ENCODE peak calls at places on chromosomes 11 and 22, in five cellular contexts. One of them, this sample, is unnamed.
A peak's percentile ranks its signal among the peaks of the same experiment; 100 is the strongest.

GRCh38 chr11:112381578-112381977 is 120.9 kb upstream of the PLET1 start:
- DNase-seq in H9: no peak
- DNase-seq in mammary epithelial cell: no peak
- DNase-seq in neuronal stem cell: no peak
- DNase-seq in IMR-90: no peak
- DNase-seq in this sample: no peak

GRCh38 chr11:119157088-119157487 is 8.2 kb downstream of the ABCG4 start:
- DNase-seq in mammary epithelial cell: no peak
- DNase-seq in H9: no peak
- DNase-seq in IMR-90: no peak
- DNase-seq in neuronal stem cell: no peak
- DNase-seq in this sample: no peak

GRCh38 chr11:3853935-3854659 is 1.4 kb upstream of the STIM1 start:
- DNase-seq in IMR-90: no peak
- DNase-seq in mammary epithelial cell: peak; percentile 9
- DNase-seq in H9: no peak
- DNase-seq in neuronal stem cell: no peak
- DNase-seq in this sample: no peak

GRCh38 chr11:30583505-30584280 is 2.5 kb downstream of the MPPED2 start:
- DNase-seq in H9: peak; percentile 39
- DNase-seq in IMR-90: no peak
- DNase-seq in mammary epithelial cell: no peak
- DNase-seq in neuronal stem cell: no peak
- DNase-seq in this sample: no peak

GRCh38 chr11:134857035-134857434 is 445.0 kb upstream of the B3GAT1 start:
- DNase-seq in IMR-90: no peak
- DNase-seq in H9: no peak
- DNase-seq in neuronal stem cell: no peak
- DNase-seq in mammary epithelial cell: no peak
- DNase-seq in this sample: no peak

GRCh38 chr11:44030996-44031395 is 16.8 kb upstream of the ACCSL start:
- DNase-seq in IMR-90: no peak
- DNase-seq in mammary epithelial cell: no peak
- DNase-seq in H9: no peak
- DNase-seq in neuronal stem cell: no peak
- DNase-seq in this sample: no peak

GRCh38 chr11:112770487-112770886 is 190.7 kb upstream of the NCAM1 start:
- DNase-seq in mammary epithelial cell: no peak
- DNase-seq in IMR-90: no peak
- DNase-seq in neuronal stem cell: no peak
- DNase-seq in H9: no peak
- DNase-seq in this sample: no peak

GRCh38 chr11:72781313-72782080 is 12.3 kb downstream of the STARD10 start:
- DNase-seq in neuronal stem cell: no peak
- DNase-seq in mammary epithelial cell: no peak
- DNase-seq in IMR-90: no peak
- DNase-seq in H9: peak; percentile 56
- DNase-seq in this sample: peak; percentile 28

GRCh38 chr11:2178906-2179494 is 7.4 kb upstream of the TH start:
- DNase-seq in neuronal stem cell: no peak
- DNase-seq in mammary epithelial cell: peak; percentile 82
- DNase-seq in IMR-90: peak; percentile 37
- DNase-seq in H9: no peak
- DNase-seq in this sample: peak; percentile 96

GRCh38 chr11:69563946-69564780 is 76.8 kb upstream of the CCND1 start:
- DNase-seq in mammary epithelial cell: peak; percentile 23
- DNase-seq in neuronal stem cell: no peak
- DNase-seq in IMR-90: peak; percentile 30
- DNase-seq in H9: no peak
- DNase-seq in this sample: no peak

GRCh38 chr11:82494988-82495432 is 238.7 kb downstream of the FAM181B start:
- DNase-seq in mammary epithelial cell: peak; percentile 4
- DNase-seq in neuronal stem cell: no peak
- DNase-seq in IMR-90: no peak
- DNase-seq in H9: peak; percentile 37
- DNase-seq in this sample: peak; percentile 46

GRCh38 chr22:48222742-48223487 is 1460.5 kb downstream of the TBC1D22A start:
- DNase-seq in H9: no peak
- DNase-seq in mammary epithelial cell: no peak
- DNase-seq in neuronal stem cell: no peak
- DNase-seq in IMR-90: no peak
- DNase-seq in this sample: no peak

GRCh38 chr11:86983071-86983488 is 27.9 kb upstream of the FZD4 start:
- DNase-seq in neuronal stem cell: no peak
- DNase-seq in mammary epithelial cell: peak; percentile 73
- DNase-seq in H9: no peak
- DNase-seq in IMR-90: no peak
- DNase-seq in this sample: peak; percentile 48

GRCh38 chr11:133904818-133905515 is 51.8 kb downstream of the IGSF9B start:
- DNase-seq in mammary epithelial cell: no peak
- DNase-seq in neuronal stem cell: no peak
- DNase-seq in H9: no peak
- DNase-seq in IMR-90: no peak
- DNase-seq in this sample: no peak

GRCh38 chr22:31122532-31123291 is at the start of gene INPP5J:
- DNase-seq in mammary epithelial cell: peak; percentile 35
- DNase-seq in IMR-90: peak; percentile 50
- DNase-seq in H9: peak; percentile 54
- DNase-seq in neuronal stem cell: no peak
- DNase-seq in this sample: peak; percentile 44

GRCh38 chr11:57167125-57167839 is 14.5 kb upstream of the LRRC55 start:
- DNase-seq in mammary epithelial cell: no peak
- DNase-seq in IMR-90: no peak
- DNase-seq in neuronal stem cell: no peak
- DNase-seq in H9: no peak
- DNase-seq in this sample: no peak

GRCh38 chr11:35419713-35420333 is 465 bp upstream of the SLC1A2 start:
- DNase-seq in IMR-90: no peak
- DNase-seq in neuronal stem cell: peak; percentile 6
- DNase-seq in mammary epithelial cell: no peak
- DNase-seq in H9: no peak
- DNase-seq in this sample: no peak

GRCh38 chr11:2272946-2273280 is 2.5 kb upstream of the ASCL2 start:
- DNase-seq in IMR-90: no peak
- DNase-seq in H9: no peak
- DNase-seq in neuronal stem cell: no peak
- DNase-seq in mammary epithelial cell: no peak
- DNase-seq in this sample: no peak

GRCh38 chr22:49087163-49087562 is 740.5 kb downstream of the BRD1 start:
- DNase-seq in neuronal stem cell: no peak
- DNase-seq in IMR-90: no peak
- DNase-seq in H9: no peak
- DNase-seq in mammary epithelial cell: no peak
- DNase-seq in this sample: no peak

GRCh38 chr22:17554814-17555213 is 8.5 kb upstream of the SLC25A18 start:
- DNase-seq in IMR-90: no peak
- DNase-seq in mammary epithelial cell: no peak
- DNase-seq in H9: no peak
- DNase-seq in neuronal stem cell: no peak
- DNase-seq in this sample: no peak

GRCh38 chr11:17524221-17524620 is 20.0 kb downstream of the USH1C start:
- DNase-seq in mammary epithelial cell: no peak
- DNase-seq in H9: no peak
- DNase-seq in IMR-90: no peak
- DNase-seq in neuronal stem cell: no peak
- DNase-seq in this sample: no peak

GRCh38 chr22:38736257-38736570 is 19.6 kb downstream of the SUN2 start:
- DNase-seq in H9: no peak
- DNase-seq in neuronal stem cell: no peak
- DNase-seq in IMR-90: no peak
- DNase-seq in mammary epithelial cell: no peak
- DNase-seq in this sample: no peak

GRCh38 chr22:38735465-38736256 is 20.1 kb downstream of the SUN2 start:
- DNase-seq in neuronal stem cell: no peak
- DNase-seq in H9: no peak
- DNase-seq in IMR-90: no peak
- DNase-seq in mammary epithelial cell: no peak
- DNase-seq in this sample: no peak

GRCh38 chr22:38733329-38734202 is 22.2 kb downstream of the SUN2 start:
- DNase-seq in neuronal stem cell: no peak
- DNase-seq in IMR-90: peak; percentile 55
- DNase-seq in mammary epithelial cell: no peak
- DNase-seq in H9: peak; percentile 58
- DNase-seq in this sample: peak; percentile 29

GRCh38 chr22:38735126-38735464 is 20.7 kb downstream of the SUN2 start:
- DNase-seq in H9: no peak
- DNase-seq in neuronal stem cell: no peak
- DNase-seq in IMR-90: no peak
- DNase-seq in mammary epithelial cell: no peak
- DNase-seq in this sample: no peak

DNA sequence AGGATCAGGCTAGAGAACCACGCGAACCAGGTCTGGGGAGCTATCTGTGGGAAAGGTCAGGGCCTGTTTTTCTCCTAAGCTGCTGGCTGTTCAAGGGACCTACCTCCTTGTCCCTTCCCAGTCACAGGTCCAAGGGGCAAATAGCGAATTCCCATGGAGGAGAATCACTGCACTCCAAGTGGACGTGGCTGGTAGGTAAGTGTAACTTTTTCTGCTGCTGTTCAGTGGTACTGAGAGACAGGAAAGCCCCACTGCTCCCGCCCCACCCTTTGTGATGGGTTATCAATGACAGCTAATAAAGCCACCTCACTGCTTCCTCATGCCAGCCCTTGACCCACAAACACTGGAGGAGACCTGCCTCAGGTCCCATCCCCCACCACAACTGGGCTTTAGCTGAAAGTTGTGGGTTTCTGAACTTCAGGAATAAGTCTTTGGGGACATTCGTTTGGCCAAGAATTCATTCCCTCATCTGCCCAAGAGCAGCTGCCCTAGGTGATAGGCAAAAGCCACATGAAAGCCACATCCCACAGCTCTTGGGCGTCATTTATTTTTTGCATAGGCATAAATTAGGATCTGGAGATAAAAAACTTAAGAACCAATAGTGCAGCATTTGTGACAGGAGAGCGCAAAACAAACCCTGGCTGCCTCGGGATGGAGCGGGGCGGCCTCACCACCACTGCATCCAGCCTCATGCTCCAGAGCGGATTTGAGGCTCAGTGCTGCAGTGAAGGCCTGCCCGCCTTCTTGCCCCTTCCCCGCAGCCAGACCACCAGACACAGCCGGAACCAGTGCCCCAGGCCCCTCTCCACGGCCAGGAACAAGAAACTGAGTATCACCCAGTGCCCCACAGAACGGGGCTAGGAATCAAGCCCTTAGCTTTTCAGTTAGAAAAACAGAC is 21.3 kb downstream of the SUN2 start:
- DNase-seq in mammary epithelial cell: no peak
- DNase-seq in neuronal stem cell: no peak
- DNase-seq in H9: no peak
- DNase-seq in IMR-90: no peak
- DNase-seq in this sample: no peak
- H3K27ac ChIP-seq in mammary epithelial cell: no peak overlapping the region
- H3K27ac ChIP-seq in neuronal stem cell: no peak overlapping the region
- H3K27ac ChIP-seq in H9: no peak overlapping the region
- H3K27ac ChIP-seq in IMR-90: peak overlapping the region; percentile 16
- H3K27ac ChIP-seq in this sample: no peak overlapping the region

DNA sequence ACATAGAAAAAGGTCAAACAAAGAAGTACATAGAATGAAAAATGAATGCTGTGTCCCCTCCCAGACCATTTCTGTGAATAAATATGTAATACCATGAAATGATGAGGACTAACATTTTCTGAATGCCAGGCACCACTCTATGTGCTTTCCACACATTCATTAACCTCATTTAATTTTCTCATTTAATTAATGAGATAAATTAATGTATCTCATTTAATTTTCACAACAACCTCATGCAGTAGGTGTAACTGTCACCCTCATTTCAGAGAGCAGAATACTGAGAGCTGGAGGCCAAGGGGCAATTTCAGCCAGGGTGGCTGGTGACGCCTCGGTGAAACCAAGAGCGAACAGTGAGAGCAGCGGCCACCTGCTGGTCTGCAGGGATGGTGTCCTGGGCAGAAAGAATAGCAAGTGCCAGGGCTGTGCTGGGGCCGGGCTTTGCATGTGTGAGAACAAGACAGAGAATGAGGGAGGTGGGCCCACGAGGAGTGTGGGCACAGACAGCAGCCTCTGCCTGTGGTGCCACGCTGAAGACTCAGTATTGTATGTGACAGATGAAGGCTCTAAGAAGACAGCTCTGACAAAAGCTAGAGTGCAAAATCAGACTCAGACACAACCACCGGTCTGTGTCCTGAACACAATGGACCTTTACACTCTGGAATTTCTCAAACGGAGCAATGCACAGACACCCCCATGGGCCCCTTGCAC is 1.8 kb upstream of the SERPIND1 start:
- DNase-seq in mammary epithelial cell: no peak
- DNase-seq in IMR-90: no peak
- DNase-seq in neuronal stem cell: no peak
- DNase-seq in H9: no peak
- DNase-seq in this sample: no peak
- H3K4me1 ChIP-seq in mammary epithelial cell: no peaks in the 10 kb centered on the region
- H3K4me1 ChIP-seq in IMR-90: peaks cover 2% of the 10 kb centered on the region
- H3K4me1 ChIP-seq in neuronal stem cell: peaks cover 3% of the 10 kb centered on the region
- H3K4me1 ChIP-seq in H9: no peaks in the 10 kb centered on the region
- H3K4me1 ChIP-seq in this sample: peaks cover 4% of the 10 kb centered on the region

GRCh38 chr11:10784229-10785145 is 24.2 kb downstream of the EIF4G2 start:
- DNase-seq in neuronal stem cell: peak; percentile 9
- DNase-seq in IMR-90: peak; percentile 35
- DNase-seq in mammary epithelial cell: no peak
- DNase-seq in H9: no peak
- DNase-seq in this sample: no peak
- H3K9ac ChIP-seq in neuronal stem cell: no peak overlapping the region
- H3K9ac ChIP-seq in IMR-90: no peak overlapping the region
- H3K9ac ChIP-seq in mammary epithelial cell: no peak overlapping the region
- H3K9ac ChIP-seq in H9: no peak overlapping the region
- H3K9ac ChIP-seq in this sample: no peak overlapping the region

DNA sequence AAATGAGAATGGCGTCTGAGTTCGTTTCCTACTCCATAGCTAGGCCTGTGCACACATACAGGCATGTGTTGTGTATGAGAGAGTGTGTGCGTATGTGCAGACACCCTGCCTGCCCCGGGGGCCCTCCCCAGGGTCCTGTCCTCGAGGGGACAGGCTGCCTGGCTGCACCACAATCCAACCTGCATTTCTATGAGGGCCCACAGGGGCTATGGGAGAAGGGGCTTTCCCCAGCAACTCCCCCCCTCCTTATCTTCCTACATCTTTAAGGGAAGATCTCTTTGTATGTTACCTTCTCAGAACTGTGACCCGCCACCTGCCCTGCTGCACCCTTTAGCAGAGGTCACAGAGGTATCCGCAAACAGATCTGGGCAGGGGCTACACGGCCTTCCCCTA is 14.9 kb downstream of the ADORA2A start:
- DNase-seq in neuronal stem cell: no peak
- DNase-seq in IMR-90: no peak
- DNase-seq in mammary epithelial cell: no peak
- DNase-seq in H9: no peak
- DNase-seq in this sample: no peak
- H3K27ac ChIP-seq in neuronal stem cell: no peak overlapping the region
- H3K27ac ChIP-seq in IMR-90: no peak overlapping the region
- H3K27ac ChIP-seq in mammary epithelial cell: no peak overlapping the region
- H3K27ac ChIP-seq in H9: no peak overlapping the region
- H3K27ac ChIP-seq in this sample: no peak overlapping the region

GRCh38 chr11:63766501-63767270 is 1.9 kb downstream of the ZFTA start:
- DNase-seq in neuronal stem cell: no peak
- DNase-seq in H9: no peak
- DNase-seq in mammary epithelial cell: no peak
- DNase-seq in IMR-90: no peak
- DNase-seq in this sample: no peak
- H3K4me1 ChIP-seq in neuronal stem cell: peaks cover 31% of the 10 kb centered on the region
- H3K4me1 ChIP-seq in H9: peaks cover 3% of the 10 kb centered on the region
- H3K4me1 ChIP-seq in mammary epithelial cell: peaks cover 11% of the 10 kb centered on the region
- H3K4me1 ChIP-seq in IMR-90: peaks cover 13% of the 10 kb centered on the region
- H3K4me1 ChIP-seq in this sample: peaks cover 9% of the 10 kb centered on the region

GRCh38 chr22:43230983-43231723 is 44.2 kb upstream of the TTLL12 start:
- DNase-seq in IMR-90: peak; percentile 28
- DNase-seq in H9: peak; percentile 89
- DNase-seq in neuronal stem cell: peak; percentile 70
- DNase-seq in mammary epithelial cell: peak; percentile 32
- DNase-seq in this sample: peak; percentile 76
- H3K9ac ChIP-seq in IMR-90: no peak overlapping the region
- H3K9ac ChIP-seq in H9: no peak overlapping the region
- H3K9ac ChIP-seq in neuronal stem cell: no peak overlapping the region
- H3K9ac ChIP-seq in mammary epithelial cell: no peak overlapping the region
- H3K9ac ChIP-seq in this sample: no peak overlapping the region

This sample was measured in PC-3.